ENCODE peak calls at places on chromosomes 6 and 20, in four cellular contexts. One of them, this sample, is unnamed.
A peak's percentile ranks its signal among the peaks of the same experiment; 100 is the strongest.

GRCh38 chr20:4009305-4009704 is 6.1 kb downstream of the RNF24 start:
- DNase-seq in left ventricle myocardium inferior: no peak
- DNase-seq in GM23338: no peak
- DNase-seq in PC-3: no peak
- DNase-seq in this sample: no peak

GRCh38 chr6:131199568-131200272 is 64.5 kb downstream of the AKAP7 start:
- DNase-seq in PC-3: peak; percentile 65
- DNase-seq in GM23338: peak; percentile 93
- DNase-seq in left ventricle myocardium inferior: no peak
- DNase-seq in this sample: peak; percentile 19

GRCh38 chr20:64256282-64256947 is 867 bp downstream of the PCMTD2 start:
- DNase-seq in left ventricle myocardium inferior: no peak
- DNase-seq in PC-3: no peak
- DNase-seq in GM23338: no peak
- DNase-seq in this sample: no peak

GRCh38 chr20:41052742-41053419 is 24.3 kb downstream of the TOP1 start:
- DNase-seq in left ventricle myocardium inferior: no peak
- DNase-seq in GM23338: peak; percentile 32
- DNase-seq in PC-3: peak; percentile 46
- DNase-seq in this sample: no peak

GRCh38 chr6:17624396-17624795 is 24.3 kb downstream of the FAM8A1 start:
- DNase-seq in left ventricle myocardium inferior: no peak
- DNase-seq in GM23338: no peak
- DNase-seq in PC-3: no peak
- DNase-seq in this sample: no peak

GRCh38 chr6:100144991-100145390 is 151.0 kb upstream of the MCHR2 start:
- DNase-seq in GM23338: no peak
- DNase-seq in left ventricle myocardium inferior: no peak
- DNase-seq in PC-3: no peak
- DNase-seq in this sample: no peak

GRCh38 chr6:31510007-31510406 is 12.1 kb downstream of the MICB start:
- DNase-seq in PC-3: peak; percentile 51
- DNase-seq in left ventricle myocardium inferior: no peak
- DNase-seq in GM23338: no peak
- DNase-seq in this sample: no peak

GRCh38 chr6:14824835-14825223 is 421.0 kb upstream of the JARID2 start:
- DNase-seq in PC-3: no peak
- DNase-seq in GM23338: peak; percentile 40
- DNase-seq in left ventricle myocardium inferior: no peak
- DNase-seq in this sample: no peak

GRCh38 chr6:45154679-45155078 is 173.5 kb upstream of the RUNX2 start:
- DNase-seq in left ventricle myocardium inferior: no peak
- DNase-seq in GM23338: no peak
- DNase-seq in PC-3: no peak
- DNase-seq in this sample: no peak

GRCh38 chr20:51026317-51026716 is 3.4 kb upstream of the KCNG1 start:
- DNase-seq in GM23338: no peak
- DNase-seq in PC-3: no peak
- DNase-seq in left ventricle myocardium inferior: no peak
- DNase-seq in this sample: no peak

GRCh38 chr6:141451176-141451507 is 681.6 kb upstream of the GJE1 start:
- DNase-seq in PC-3: no peak
- DNase-seq in left ventricle myocardium inferior: no peak
- DNase-seq in GM23338: no peak
- DNase-seq in this sample: no peak

GRCh38 chr6:38271081-38271480 is 368.6 kb downstream of the BTBD9 start:
- DNase-seq in GM23338: no peak
- DNase-seq in left ventricle myocardium inferior: no peak
- DNase-seq in PC-3: no peak
- DNase-seq in this sample: no peak

GRCh38 chr20:22576273-22576672 is 8.1 kb downstream of the FOXA2 start:
- DNase-seq in GM23338: no peak
- DNase-seq in PC-3: no peak
- DNase-seq in left ventricle myocardium inferior: no peak
- DNase-seq in this sample: no peak

GRCh38 chr6:130587778-130588520 is 222.1 kb downstream of the TMEM200A start:
- DNase-seq in left ventricle myocardium inferior: no peak
- DNase-seq in GM23338: no peak
- DNase-seq in PC-3: peak; percentile 73
- DNase-seq in this sample: peak; percentile 53

GRCh38 chr6:141105481-141105880 is 1027.2 kb upstream of the GJE1 start:
- DNase-seq in GM23338: peak; percentile 91
- DNase-seq in left ventricle myocardium inferior: no peak
- DNase-seq in PC-3: no peak
- DNase-seq in this sample: peak; percentile 77

GRCh38 chr20:1811621-1812498 is 83.3 kb upstream of the SIRPA start:
- DNase-seq in left ventricle myocardium inferior: no peak
- DNase-seq in GM23338: peak; percentile 56
- DNase-seq in PC-3: no peak
- DNase-seq in this sample: no peak

GRCh38 chr6:134178230-134179044 is 126.0 kb upstream of the SLC2A12 start:
- DNase-seq in GM23338: peak; percentile 98
- DNase-seq in PC-3: no peak
- DNase-seq in left ventricle myocardium inferior: peak; percentile 68
- DNase-seq in this sample: peak; percentile 73

GRCh38 chr6:157641837-157642236 is 181.2 kb upstream of the SNX9 start:
- DNase-seq in GM23338: no peak
- DNase-seq in left ventricle myocardium inferior: no peak
- DNase-seq in PC-3: no peak
- DNase-seq in this sample: no peak

GRCh38 chr6:117890172-117890571 is 16.9 kb upstream of the SLC35F1 start:
- DNase-seq in left ventricle myocardium inferior: no peak
- DNase-seq in GM23338: no peak
- DNase-seq in PC-3: no peak
- DNase-seq in this sample: no peak

GRCh38 chr6:144350176-144350575 is 65.0 kb downstream of the UTRN start:
- DNase-seq in PC-3: no peak
- DNase-seq in GM23338: no peak
- DNase-seq in left ventricle myocardium inferior: no peak
- DNase-seq in this sample: no peak

GRCh38 chr6:127918506-127919427 is 17.9 kb upstream of the THEMIS start:
- DNase-seq in GM23338: no peak
- DNase-seq in left ventricle myocardium inferior: no peak
- DNase-seq in PC-3: no peak
- DNase-seq in this sample: no peak

GRCh38 chr20:3753098-3753497 is 14.5 kb downstream of the ADISSP start:
- DNase-seq in left ventricle myocardium inferior: no peak
- DNase-seq in GM23338: peak; percentile 91
- DNase-seq in PC-3: peak; percentile 68
- DNase-seq in this sample: no peak

GRCh38 chr6:165013701-165014100 is 295.7 kb downstream of the C6orf118 start:
- DNase-seq in left ventricle myocardium inferior: no peak
- DNase-seq in GM23338: no peak
- DNase-seq in PC-3: no peak
- DNase-seq in this sample: no peak

GRCh38 chr6:100432136-100432535 is 32.6 kb downstream of the SIM1 start:
- DNase-seq in left ventricle myocardium inferior: no peak
- DNase-seq in GM23338: no peak
- DNase-seq in PC-3: no peak
- DNase-seq in this sample: no peak

GRCh38 chr6:34531580-34532201 is 24.4 kb downstream of the SPDEF start:
- DNase-seq in GM23338: peak; percentile 93
- DNase-seq in left ventricle myocardium inferior: peak; percentile 22
- DNase-seq in PC-3: no peak
- DNase-seq in this sample: peak; percentile 63

GRCh38 chr20:44585042-44585968 is 2.9 kb downstream of the PKIG start:
- DNase-seq in PC-3: no peak
- DNase-seq in left ventricle myocardium inferior: no peak
- DNase-seq in GM23338: peak; percentile 36
- DNase-seq in this sample: no peak

GRCh38 chr20:35529552-35529951 is at the start of gene C20orf173:
- DNase-seq in PC-3: no peak
- DNase-seq in left ventricle myocardium inferior: no peak
- DNase-seq in GM23338: no peak
- DNase-seq in this sample: no peak

GRCh38 chr6:46453756-46454316 is 37.4 kb downstream of the RCAN2 start:
- DNase-seq in GM23338: no peak
- DNase-seq in left ventricle myocardium inferior: no peak
- DNase-seq in PC-3: peak; percentile 24
- DNase-seq in this sample: no peak

GRCh38 chr6:100404051-100404450 is 60.7 kb downstream of the SIM1 start:
- DNase-seq in PC-3: no peak
- DNase-seq in left ventricle myocardium inferior: no peak
- DNase-seq in GM23338: no peak
- DNase-seq in this sample: no peak

GRCh38 chr6:41053056-41053455 is at the start of gene APOBEC2:
- DNase-seq in PC-3: no peak
- DNase-seq in GM23338: no peak
- DNase-seq in left ventricle myocardium inferior: peak; percentile 83
- DNase-seq in this sample: no peak

GRCh38 chr6:41049955-41050354 is 3.0 kb upstream of the APOBEC2 start:
- DNase-seq in GM23338: no peak
- DNase-seq in PC-3: no peak
- DNase-seq in left ventricle myocardium inferior: no peak
- DNase-seq in this sample: no peak

GRCh38 chr6:41055149-41055548 is 2.1 kb downstream of the APOBEC2 start:
- DNase-seq in PC-3: no peak
- DNase-seq in left ventricle myocardium inferior: no peak
- DNase-seq in GM23338: no peak
- DNase-seq in this sample: no peak

GRCh38 chr6:41049548-41049947 is 3.5 kb upstream of the APOBEC2 start:
- DNase-seq in GM23338: no peak
- DNase-seq in PC-3: no peak
- DNase-seq in left ventricle myocardium inferior: no peak
- DNase-seq in this sample: no peak

DNA sequence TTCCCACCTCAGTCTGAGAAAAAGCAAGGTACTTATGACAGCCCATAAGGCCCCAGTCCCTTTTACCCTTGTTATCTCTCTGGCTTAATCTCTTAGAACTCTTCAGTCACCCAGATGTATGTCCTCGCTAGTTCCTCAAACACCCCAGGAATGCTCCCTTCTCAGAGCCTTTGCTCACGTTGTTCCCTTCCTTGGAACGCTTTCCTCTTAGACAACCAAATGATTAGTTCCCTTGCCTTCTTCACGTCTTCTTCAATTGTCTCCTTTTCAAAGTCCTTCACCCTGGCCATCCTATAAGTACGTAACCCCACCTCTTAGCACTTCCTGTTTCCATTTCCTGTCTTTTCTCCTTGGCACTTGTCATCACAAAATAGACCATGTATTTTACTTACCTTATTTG is 1.1 kb upstream of the APOBEC2 start:
- DNase-seq in left ventricle myocardium inferior: no peak
- DNase-seq in PC-3: no peak
- DNase-seq in GM23338: no peak
- DNase-seq in this sample: no peak
- TF ChIP-seq CTCF in left ventricle myocardium inferior: no peak
- TF ChIP-seq CTCF in PC-3: no peak
- TF ChIP-seq CTCF in GM23338: no peak
- TF ChIP-seq CTCF in this sample: no peak

DNA sequence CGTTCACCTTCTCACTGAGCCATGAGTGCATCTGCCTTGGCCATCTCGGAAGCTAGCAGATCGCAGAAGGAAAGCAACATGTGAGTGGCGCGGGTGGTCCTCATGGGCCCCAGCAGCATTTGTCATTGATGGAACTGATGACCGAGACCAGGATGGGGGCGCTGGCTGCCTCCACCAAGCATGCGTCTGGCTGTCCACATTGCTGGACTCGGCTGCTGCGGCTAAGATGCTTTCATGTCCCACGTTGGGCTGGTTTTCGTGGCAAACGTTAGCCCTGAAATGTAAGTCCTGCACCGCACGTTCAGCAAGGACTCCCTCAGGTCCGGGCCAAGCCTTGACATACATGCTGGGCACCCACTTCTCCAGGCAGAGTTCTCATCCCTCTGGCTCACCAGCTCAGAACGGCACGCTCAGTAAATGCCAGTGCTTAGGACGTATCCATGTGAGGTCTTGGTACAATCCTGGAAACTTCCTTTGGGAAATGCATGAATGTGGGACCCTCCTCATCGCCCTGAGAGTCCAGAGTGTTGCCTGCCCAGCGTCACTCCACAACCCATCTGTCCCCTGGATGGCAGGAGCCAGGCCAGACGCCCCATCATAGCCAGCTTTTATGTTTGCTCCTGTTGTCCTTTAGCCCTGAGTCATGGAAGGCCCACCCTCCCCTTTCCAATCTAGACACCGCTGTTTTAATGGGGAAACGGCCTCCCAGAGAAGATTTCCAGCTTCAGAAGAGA is 8.4 kb downstream of the SLCO4A1 start:
- DNase-seq in GM23338: no peak
- DNase-seq in left ventricle myocardium inferior: no peak
- DNase-seq in PC-3: no peak
- DNase-seq in this sample: no peak
- H3K4me3 ChIP-seq in GM23338: no peak overlapping the region
- H3K4me3 ChIP-seq in left ventricle myocardium inferior: no peak overlapping the region
- H3K4me3 ChIP-seq in PC-3: peak overlapping the region; percentile 0
- H3K4me3 ChIP-seq in this sample: no peak overlapping the region

GRCh38 chr20:34293119-34293518 is 10.0 kb downstream of the AHCY start:
- DNase-seq in GM23338: no peak
- DNase-seq in left ventricle myocardium inferior: no peak
- DNase-seq in PC-3: no peak
- DNase-seq in this sample: no peak
- H3K36me3 ChIP-seq in GM23338: peaks cover 53% of the 10 kb centered on the region
- H3K36me3 ChIP-seq in left ventricle myocardium inferior: peaks cover 61% of the 10 kb centered on the region
- H3K36me3 ChIP-seq in PC-3: peaks cover 59% of the 10 kb centered on the region
- H3K36me3 ChIP-seq in this sample: no peaks in the 10 kb centered on the region

GRCh38 chr6:26319405-26320128 is 45.4 kb upstream of the BTN3A2 start:
- DNase-seq in PC-3: no peak
- DNase-seq in left ventricle myocardium inferior: no peak
- DNase-seq in GM23338: peak; percentile 69
- DNase-seq in this sample: no peak
- TF ChIP-seq CTCF in PC-3: no peak
- TF ChIP-seq CTCF in left ventricle myocardium inferior: no peak
- TF ChIP-seq CTCF in GM23338: peak; percentile 15
- TF ChIP-seq CTCF in this sample: no peak

DNA sequence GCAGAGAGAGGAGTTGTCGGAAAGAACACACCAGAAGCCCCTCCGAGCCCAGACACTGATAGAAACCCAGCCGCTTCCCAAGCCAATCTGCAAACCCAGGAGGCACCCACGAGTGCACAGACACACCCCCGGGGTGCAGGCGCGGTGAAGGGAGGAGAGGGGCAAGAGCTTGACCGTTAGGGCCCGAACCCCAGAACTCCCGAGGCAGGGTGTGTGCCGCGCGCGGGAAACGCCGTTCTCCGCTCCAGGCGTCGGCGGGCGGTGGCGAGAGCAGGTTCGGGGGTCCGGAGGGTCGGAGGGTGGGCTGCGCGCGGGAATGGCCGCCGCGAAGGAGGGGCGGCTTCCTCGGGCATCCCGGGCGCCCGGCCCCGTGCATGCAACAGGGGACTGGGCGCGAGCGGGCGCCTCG is 549 bp downstream of the ELOVL2 start:
- DNase-seq in left ventricle myocardium inferior: no peak
- DNase-seq in PC-3: no peak
- DNase-seq in GM23338: peak; percentile 44
- DNase-seq in this sample: no peak
- H3K4me3 ChIP-seq in left ventricle myocardium inferior: peak overlapping the region; percentile 71
- H3K4me3 ChIP-seq in PC-3: peak overlapping the region; percentile 61
- H3K4me3 ChIP-seq in GM23338: peak overlapping the region; percentile 70
- H3K4me3 ChIP-seq in this sample: peak overlapping the region; percentile 37